ENCODE peak calls at places on chromosome 6, in six cellular contexts. A is pancreas, I is ascending aorta, H is hepatocyte, W is right cardiac atrium, M is HAP-1. J is an unnamed sample.
A peak's percentile ranks its signal among the peaks of the same experiment; 100 is the strongest.

GRCh38 chr6:159421586-159421985 is 252.4 kb downstream of the FNDC1 start:
- DNase-seq in W (peak; percentile 52), H (no peak), I (no peak), M (no peak), A (no peak), J (no peak)

GRCh38 chr6:53811082-53811481 is 16.3 kb downstream of the LRRC1 start:
- DNase-seq in H (peak; percentile 86), W (no peak), M (no peak), I (no peak), A (peak; percentile 66), J (no peak)

GRCh38 chr6:141403103-141403502 is 729.6 kb upstream of the GJE1 start:
- DNase-seq in M (no peak), H (no peak), A (no peak), I (no peak), W (no peak), J (no peak)

GRCh38 chr6:26152226-26153101 is 65.2 kb downstream of the HFE start:
- DNase-seq in A (no peak), I (no peak), M (no peak), H (no peak), W (no peak), J (no peak)

GRCh38 chr6:157906537-157907061 is 75.1 kb upstream of the SYNJ2 start:
- DNase-seq in A (no peak), I (no peak), W (no peak), H (no peak), M (no peak), J (no peak)

GRCh38 chr6:25175656-25176055 is 103.5 kb upstream of the CARMIL1 start:
- DNase-seq in A (no peak), M (no peak), W (no peak), I (no peak), H (no peak), J (no peak)

GRCh38 chr6:30463242-30463641 is 26.1 kb upstream of the HLA-E start:
- DNase-seq in M (no peak), I (no peak), H (no peak), W (no peak), A (no peak), J (no peak)

GRCh38 chr6:113829702-113830058 is 27.5 kb upstream of the MARCKS start:
- DNase-seq in I (no peak), M (peak; percentile 14), W (no peak), H (peak; percentile 21), A (no peak), J (peak; percentile 3)

GRCh38 chr6:39929733-39930461 is 4.4 kb downstream of the MOCS1 start:
- DNase-seq in M (no peak), H (no peak), A (no peak), W (no peak), I (no peak), J (no peak)

GRCh38 chr6:125957845-125958244 is 1.3 kb downstream of the HINT3 start:
- DNase-seq in H (peak; percentile 62), I (no peak), A (no peak), W (no peak), M (peak; percentile 68), J (no peak)

GRCh38 chr6:87391334-87391733 is 16.4 kb upstream of the CFAP206 start:
- DNase-seq in M (peak; percentile 45), H (peak; percentile 56), A (no peak), W (no peak), I (no peak), J (peak; percentile 70)

GRCh38 chr6:119539066-119539746 is 189.6 kb upstream of the MAN1A1 start:
- DNase-seq in M (no peak), W (no peak), A (no peak), H (no peak), I (no peak), J (no peak)

GRCh38 chr6:76803038-76803580 is 660.2 kb downstream of the HTR1B start:
- DNase-seq in A (no peak), H (no peak), I (no peak), M (no peak), W (no peak), J (no peak)

GRCh38 chr6:128266946-128267345 is 253.5 kb downstream of the PTPRK start:
- DNase-seq in I (no peak), H (no peak), M (no peak), A (no peak), W (no peak), J (no peak)

GRCh38 chr6:129895692-129896091 is 34.6 kb upstream of the TMEM244 start:
- DNase-seq in I (no peak), W (no peak), A (no peak), H (no peak), M (no peak), J (no peak)

GRCh38 chr6:19380287-19380686 is 456.9 kb upstream of the ID4 start:
- DNase-seq in I (no peak), M (no peak), H (no peak), W (no peak), A (no peak), J (no peak)

GRCh38 chr6:116108836-116109235 is 8.2 kb downstream of the NT5DC1 start:
- DNase-seq in A (no peak), H (no peak), W (no peak), M (no peak), I (no peak), J (no peak)

GRCh38 chr6:136586295-136586694 is 36.1 kb upstream of the MAP7 start:
- DNase-seq in M (no peak), W (no peak), A (no peak), H (peak; percentile 22), I (no peak), J (no peak)

GRCh38 chr6:18567380-18567779 is 180.2 kb downstream of the RNF144B start:
- DNase-seq in M (no peak), A (no peak), H (no peak), I (no peak), W (no peak), J (no peak)

GRCh38 chr6:11622156-11622555 is 84.6 kb downstream of the TMEM170B start:
- DNase-seq in I (no peak), M (no peak), W (no peak), H (no peak), A (no peak), J (peak; percentile 38)

GRCh38 chr6:3457710-3458605 is 1.1 kb upstream of the SLC22A23 start:
- DNase-seq in A (peak; percentile 55), I (no peak), W (no peak), M (peak; percentile 78), H (peak; percentile 61), J (peak; percentile 59)

GRCh38 chr6:147508073-147508870 is at the start of gene SAMD5:
- DNase-seq in I (no peak), M (peak; percentile 47), W (peak; percentile 86), H (peak; percentile 88), A (peak; percentile 25), J (peak; percentile 87)

GRCh38 chr6:42050897-42051653 is 751 bp downstream of the TAF8 start:
- DNase-seq in M (no peak), I (no peak), H (no peak), A (no peak), W (no peak), J (no peak)

GRCh38 chr6:121222656-121223055 is 111.6 kb downstream of the TBC1D32 start:
- DNase-seq in W (no peak), H (peak; percentile 15), A (no peak), M (peak; percentile 32), I (no peak), J (no peak)

GRCh38 chr6:44086931-44087574 is 40.2 kb downstream of the MRPL14 start:
- DNase-seq in M (no peak), I (no peak), W (peak; percentile 85), A (peak; percentile 61), H (peak; percentile 52), J (no peak)

GRCh38 chr6:154433477-154434241 is 76.8 kb downstream of the CNKSR3 start:
- DNase-seq in A (no peak), W (no peak), M (peak; percentile 99), I (no peak), H (no peak), J (peak; percentile 66)

GRCh38 chr6:109453156-109453555 is 2.4 kb downstream of the MICAL1 start:
- DNase-seq in A (no peak), M (no peak), H (no peak), W (no peak), I (no peak), J (no peak)

GRCh38 chr6:109455161-109455501 is 441 bp downstream of the MICAL1 start:
- DNase-seq in W (peak; percentile 70), I (no peak), H (peak; percentile 38), A (no peak), M (no peak), J (no peak)

GRCh38 chr6:109455502-109456282 is at the start of gene MICAL1:
- DNase-seq in M (peak; percentile 59), I (no peak), W (peak; percentile 89), A (peak; percentile 56), H (peak; percentile 84), J (peak; percentile 88)

GRCh38 chr6:109453594-109454482 is 1.7 kb downstream of the MICAL1 start:
- DNase-seq in W (peak; percentile 71), A (no peak), H (no peak), I (no peak), M (no peak), J (no peak)

DNA sequence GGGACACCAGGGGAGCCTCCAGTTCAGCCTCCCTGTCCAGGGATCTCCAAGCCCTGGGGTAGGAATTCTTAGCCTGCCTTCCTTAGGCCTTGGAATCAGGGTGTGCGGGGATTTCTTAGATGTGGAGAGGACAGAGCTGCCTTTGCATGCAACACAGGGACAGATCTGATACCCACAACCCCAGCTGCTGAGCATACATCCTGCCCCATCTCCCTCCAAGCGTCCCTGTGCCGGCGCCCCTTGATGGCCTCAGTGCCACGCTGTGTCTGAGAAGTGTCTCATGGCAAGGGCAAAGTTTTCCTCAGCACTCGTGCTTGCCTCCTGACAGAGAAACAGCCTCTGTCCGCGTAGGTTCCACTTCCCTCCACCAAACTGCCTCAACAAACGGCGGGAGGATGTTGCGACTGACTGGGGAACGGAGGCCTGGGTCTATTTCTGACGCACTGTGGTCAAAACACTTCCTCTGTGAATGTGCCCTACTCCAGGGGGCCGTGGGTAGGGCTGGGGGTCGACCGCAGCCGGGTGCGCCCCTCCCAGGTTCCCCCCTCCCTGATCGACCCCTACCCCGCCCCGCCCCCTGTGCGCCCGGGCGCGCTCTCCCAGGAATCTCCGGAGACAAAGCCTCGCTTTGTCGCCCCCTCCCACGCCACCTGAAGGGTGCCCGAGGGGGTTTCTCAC is 950 bp downstream of the MICAL1 start:
- DNase-seq in H (peak; percentile 45), I (no peak), M (no peak), A (no peak), W (peak; percentile 64), J (no peak)
- H3K4me3 ChIP-seq in H (peak overlapping the region; percentile 95), I (peak overlapping the region; percentile 82), M (peak overlapping the region; percentile 68), A (peak overlapping the region; percentile 73), W (peak overlapping the region; percentile 56), J (peak overlapping the region; percentile 95)

GRCh38 chr6:14863896-14864850 is 381.7 kb upstream of the JARID2 start:
- DNase-seq in W (no peak), H (peak; percentile 30), A (no peak), M (no peak), I (no peak), J (peak; percentile 15)
- H3K4me1 ChIP-seq in W (no peaks in the 10 kb centered on the region), H (no peaks in the 10 kb centered on the region), A (no peaks in the 10 kb centered on the region), M (no peaks in the 10 kb centered on the region), I (no peaks in the 10 kb centered on the region), J (peaks cover 31% of the 10 kb centered on the region)

GRCh38 chr6:28211840-28212509 is 13.1 kb upstream of the ZSCAN9 start:
- DNase-seq in M (no peak), W (no peak), A (no peak), I (no peak), H (no peak), J (peak; percentile 38)
- H3K4me3 ChIP-seq in M (peak overlapping the region; percentile 27), W (no peak overlapping the region), A (peak overlapping the region; percentile 33), I (peak overlapping the region; percentile 52), H (peak overlapping the region; percentile 21), J (peak overlapping the region; percentile 57)

DNA sequence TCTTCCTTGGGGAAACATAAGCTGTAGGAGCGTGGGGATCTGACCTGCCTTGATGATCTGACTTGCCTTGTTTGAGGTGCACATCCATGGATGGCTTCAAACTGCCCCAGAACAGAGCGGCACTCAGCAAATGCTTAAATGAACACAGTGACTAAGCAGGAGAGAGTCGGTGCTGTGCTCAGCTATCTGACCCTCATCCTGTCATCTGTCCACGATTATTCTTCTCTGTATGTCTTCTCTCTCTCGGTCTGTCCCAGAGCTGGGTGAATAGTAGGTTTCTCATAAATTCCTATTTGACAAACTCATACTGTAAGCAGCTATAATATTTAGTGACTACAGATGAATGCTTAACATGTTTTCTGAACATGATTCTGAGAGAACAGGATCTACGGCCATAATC is 37.3 kb downstream of the TRAM2 start:
- DNase-seq in H (no peak), W (no peak), M (no peak), A (no peak), I (no peak), J (no peak)
- H3K4me1 ChIP-seq in H (peaks cover 24% of the 10 kb centered on the region), W (peaks cover 31% of the 10 kb centered on the region), M (no peaks in the 10 kb centered on the region), A (peaks cover 22% of the 10 kb centered on the region), I (peaks cover 74% of the 10 kb centered on the region), J (peaks cover 12% of the 10 kb centered on the region)